ENCODE peak calls at places on chromosome 14, in seven cellular contexts. E, F, Q, U, H, S and X are unnamed samples.

GRCh38 chr14:97106166-97106565 is 309.0 kb downstream of the VRK1 start:
- DNase-seq in E (no peak), F (no peak), Q (no peak), U (no peak), H (no peak), S (no peak), X (no peak)

GRCh38 chr14:63964063-63964462 is 111.3 kb downstream of the SYNE2 start:
- DNase-seq in E (no peak), F (no peak), Q (no peak), U (no peak), H (no peak), S (peak; percentile 42), X (no peak)

GRCh38 chr14:60657609-60657983 is 8.3 kb upstream of the SIX1 start:
- DNase-seq in E (no peak), F (no peak), Q (no peak), U (no peak), H (no peak), S (no peak), X (no peak)

GRCh38 chr14:93953739-93954515 is 22.4 kb downstream of the ASB2 start:
- DNase-seq in E (no peak), F (no peak), Q (no peak), U (no peak), H (no peak), S (no peak), X (no peak)

GRCh38 chr14:35352274-35353233 is 52.0 kb downstream of the NFKBIA start:
- DNase-seq in E (no peak), F (no peak), Q (no peak), U (no peak), H (no peak), S (no peak), X (no peak)

GRCh38 chr14:73712071-73712506 is 2.1 kb downstream of the PNMA1 start:
- DNase-seq in E (no peak), F (no peak), Q (no peak), U (no peak), H (no peak), S (no peak), X (no peak)

GRCh38 chr14:33914676-33915516 is 36.0 kb downstream of the EGLN3 start:
- DNase-seq in E (no peak), F (no peak), Q (no peak), U (no peak), H (no peak), S (peak; percentile 5), X (no peak)

GRCh38 chr14:75519826-75520692 is 2.2 kb upstream of the BATF start:
- DNase-seq in E (no peak), F (no peak), Q (no peak), U (no peak), H (no peak), S (peak; percentile 79), X (no peak)

GRCh38 chr14:66009104-66009503 is 477.1 kb upstream of the CCDC196 start:
- DNase-seq in E (no peak), F (no peak), Q (no peak), U (no peak), H (no peak), S (peak; percentile 41), X (no peak)

GRCh38 chr14:33657478-33657877 is 293.4 kb downstream of the EGLN3 start:
- DNase-seq in E (no peak), F (no peak), Q (no peak), U (no peak), H (no peak), S (no peak), X (no peak)

GRCh38 chr14:94581127-94581999 is at the start of gene SERPINA5:
- DNase-seq in E (no peak), F (peak; percentile 67), Q (peak; percentile 55), U (no peak), H (no peak), S (no peak), X (no peak)

GRCh38 chr14:61269321-61270083 is 11.6 kb downstream of the TMEM30B start:
- DNase-seq in E (peak; percentile 83), F (peak; percentile 42), Q (peak; percentile 50), U (peak; percentile 72), H (no peak), S (peak; percentile 73), X (no peak)

GRCh38 chr14:72610831-72611200 is 283.1 kb downstream of the DPF3 start:
- DNase-seq in E (no peak), F (no peak), Q (no peak), U (no peak), H (no peak), S (no peak), X (no peak)

GRCh38 chr14:64731141-64731581 is 26.9 kb downstream of the PLEKHG3 start:
- DNase-seq in E (no peak), F (no peak), Q (peak; percentile 8), U (no peak), H (no peak), S (no peak), X (no peak)

GRCh38 chr14:101404426-101405170 is 156.7 kb upstream of the DIO3 start:
- DNase-seq in E (no peak), F (no peak), Q (no peak), U (no peak), H (no peak), S (no peak), X (no peak)

GRCh38 chr14:44613061-44613712 is 106.1 kb upstream of the FSCB start:
- DNase-seq in E (no peak), F (no peak), Q (no peak), U (no peak), H (no peak), S (no peak), X (no peak)

GRCh38 chr14:63578300-63578699 is 35.1 kb upstream of the PPP2R5E start:
- DNase-seq in E (no peak), F (no peak), Q (no peak), U (no peak), H (no peak), S (no peak), X (no peak)

GRCh38 chr14:28613526-28613925 is 153.1 kb upstream of the FOXG1 start:
- DNase-seq in E (no peak), F (no peak), Q (no peak), U (no peak), H (no peak), S (no peak), X (no peak)

GRCh38 chr14:93320489-93320888 is 12.3 kb downstream of the BTBD7 start:
- DNase-seq in E (no peak), F (no peak), Q (no peak), U (no peak), H (no peak), S (no peak), X (no peak)

GRCh38 chr14:104802120-104802912 is 1.4 kb downstream of the ZBTB42 start:
- DNase-seq in E (no peak), F (no peak), Q (no peak), U (no peak), H (no peak), S (no peak), X (no peak)
- H3K27me3 ChIP-seq in E (no peaks in the 10 kb centered on the region), F (no peaks in the 10 kb centered on the region), Q (no peaks in the 10 kb centered on the region), U (no peaks in the 10 kb centered on the region), H (peaks cover 48% of the 10 kb centered on the region), S (no peaks in the 10 kb centered on the region), X (no peaks in the 10 kb centered on the region)

GRCh38 chr14:103662029-103662428 is 33.0 kb downstream of the KLC1 start:
- DNase-seq in E (no peak), F (no peak), Q (no peak), U (no peak), H (no peak), S (no peak), X (no peak)

GRCh38 chr14:103667671-103668070 is 38.7 kb downstream of the KLC1 start:
- DNase-seq in E (no peak), F (no peak), Q (no peak), U (no peak), H (no peak), S (no peak), X (no peak)

GRCh38 chr14:103662591-103662990 is 33.6 kb downstream of the KLC1 start:
- DNase-seq in E (no peak), F (no peak), Q (no peak), U (no peak), H (no peak), S (no peak), X (no peak)

GRCh38 chr14:103659631-103660030 is 30.6 kb downstream of the KLC1 start:
- DNase-seq in E (no peak), F (no peak), Q (no peak), U (no peak), H (no peak), S (no peak), X (no peak)

DNA sequence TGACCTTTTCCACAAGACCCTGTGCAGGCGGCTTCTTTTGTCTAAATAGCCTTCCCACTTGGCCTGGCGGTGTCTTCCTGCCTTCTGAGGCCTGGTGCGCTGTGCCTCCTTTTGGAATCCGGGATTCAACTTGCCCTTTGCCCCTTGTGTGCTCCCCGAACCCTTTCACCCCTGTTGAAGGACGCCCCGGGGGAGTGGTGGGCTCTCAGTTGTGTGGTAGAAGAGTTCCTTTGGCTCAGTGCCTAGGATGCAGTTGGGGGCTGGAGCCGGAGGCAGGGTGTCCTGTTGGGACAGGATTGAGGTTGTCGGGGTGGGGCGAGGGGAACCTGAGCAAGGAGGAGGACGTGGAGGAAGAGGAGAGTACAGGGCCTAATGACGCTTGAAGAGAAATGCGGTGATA is 34.5 kb downstream of the KLC1 start:
- DNase-seq in E (no peak), F (no peak), Q (no peak), U (no peak), H (no peak), S (no peak), X (no peak)
- H3K9me3 ChIP-seq in E (no peaks in the 10 kb centered on the region), F (no peaks in the 10 kb centered on the region), Q (no peaks in the 10 kb centered on the region), U (no peaks in the 10 kb centered on the region), H (no peaks in the 10 kb centered on the region), S (no peaks in the 10 kb centered on the region), X (no peaks in the 10 kb centered on the region)

DNA sequence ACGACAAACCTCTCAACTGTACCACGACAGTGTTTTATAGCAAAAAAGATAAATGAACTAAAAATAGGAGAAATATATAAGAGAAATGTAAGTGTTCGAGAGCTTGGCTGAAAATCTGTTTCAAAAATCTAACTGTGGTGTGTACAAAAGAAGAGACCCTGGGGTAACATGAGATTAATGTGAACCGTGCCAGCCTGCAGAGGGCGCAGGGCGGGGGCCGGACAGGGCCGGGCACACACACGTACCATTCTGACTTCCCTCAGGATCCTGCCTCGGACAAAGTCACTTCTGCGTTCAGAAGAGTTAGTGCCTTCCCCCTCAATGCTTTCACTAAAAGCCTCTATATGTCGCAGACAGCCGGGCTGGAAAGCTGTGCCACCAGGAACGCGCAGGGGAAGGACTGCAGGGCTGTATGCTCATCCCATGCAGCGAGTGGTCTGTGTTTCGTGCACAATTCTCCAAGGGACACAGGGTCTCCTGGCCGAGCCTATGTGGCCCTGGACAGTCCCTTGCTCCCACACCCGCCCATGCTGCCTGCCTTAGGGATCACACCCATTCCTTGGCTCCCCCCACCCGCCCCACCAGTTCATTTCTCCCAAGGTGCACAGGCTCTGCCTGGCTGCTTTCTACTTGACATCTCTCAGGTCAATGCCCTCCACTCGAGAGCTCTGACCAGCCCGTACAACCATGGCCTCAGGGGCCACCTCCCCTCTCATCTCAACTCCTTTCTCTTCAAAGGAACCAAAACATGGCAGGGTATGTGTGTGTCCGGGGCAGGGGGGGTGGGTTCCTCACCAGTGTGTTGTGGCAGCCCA is 8.5 kb downstream of the CDCA4 start:
- DNase-seq in E (peak; percentile 34), F (peak; percentile 35), Q (no peak), U (no peak), H (no peak), S (no peak), X (no peak)
- TF ChIP-seq CTCF in E (peak; percentile 42), F (peak; percentile 48), Q (peak; percentile 57), U (peak; percentile 12), H (peak; percentile 17), S (peak; percentile 6), X (no peak)

DNA sequence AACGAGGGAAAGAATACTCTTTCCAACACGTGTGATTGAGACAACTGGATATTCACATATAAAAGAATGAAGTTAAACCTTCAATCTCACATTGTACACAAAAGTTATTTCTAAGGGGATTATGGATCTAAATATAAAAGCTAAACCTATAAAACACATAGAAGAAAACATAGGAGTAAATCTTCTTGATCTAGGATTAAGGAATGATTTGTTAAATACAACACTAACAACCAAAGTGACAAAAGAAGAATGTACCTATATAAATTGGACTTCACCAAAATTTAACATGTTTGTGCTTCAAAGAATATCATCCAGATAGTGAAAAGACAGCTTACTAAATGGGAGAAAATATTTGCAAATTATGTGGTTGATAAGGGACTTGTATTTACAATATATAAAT is 36.9 kb upstream of the DLGAP5 start:
- DNase-seq in E (no peak), F (no peak), Q (no peak), U (no peak), H (no peak), S (no peak), X (no peak)
- H3K27me3 ChIP-seq in E (no peaks in the 10 kb centered on the region), F (no peaks in the 10 kb centered on the region), Q (no peaks in the 10 kb centered on the region), U (no peaks in the 10 kb centered on the region), H (no peaks in the 10 kb centered on the region), S (peaks cover 14% of the 10 kb centered on the region), X (no peaks in the 10 kb centered on the region)